ENCODE peak calls at places on chromosome 15, in seven cellular contexts. V, C, M, F, N, R and B are unnamed samples.

GRCh38 chr15:42931702-42932486 is 11.3 kb upstream of the TTBK2 start:
- DNase-seq in V (no peak), C (no peak), M (no peak), F (no peak), N (no peak), R (no peak), B (no peak)

GRCh38 chr15:69609176-69609575 is 156.6 kb downstream of the RPLP1 start:
- DNase-seq in V (peak; percentile 60), C (peak; percentile 72), M (peak; percentile 56), F (peak; percentile 44), N (no peak), R (no peak), B (no peak)

GRCh38 chr15:84831028-84831427 is 13.9 kb downstream of the ALPK3 start:
- DNase-seq in V (no peak), C (peak; percentile 20), M (no peak), F (no peak), N (no peak), R (no peak), B (no peak)

GRCh38 chr15:88651293-88651692 is 12.5 kb downstream of the ISG20 start:
- DNase-seq in V (no peak), C (no peak), M (no peak), F (no peak), N (no peak), R (no peak), B (no peak)

GRCh38 chr15:39588531-39589192 is 7.8 kb downstream of the THBS1 start:
- DNase-seq in V (peak; percentile 43), C (peak; percentile 43), M (peak; percentile 24), F (no peak), N (no peak), R (no peak), B (no peak)

GRCh38 chr15:65069179-65069578 is 1.4 kb upstream of the RASL12 start:
- DNase-seq in V (peak; percentile 97), C (peak; percentile 94), M (no peak), F (peak; percentile 75), N (no peak), R (peak; percentile 41), B (peak; percentile 83)

GRCh38 chr15:23877502-23878412 is 190.7 kb upstream of the NDN start:
- DNase-seq in V (peak; percentile 51), C (peak; percentile 11), M (no peak), F (no peak), N (peak; percentile 88), R (peak; percentile 51), B (peak; percentile 28)

GRCh38 chr15:82262422-82263026 is at the start of the genes EFL1 and SAXO2:
- DNase-seq in V (peak; percentile 95), C (peak; percentile 92), M (peak; percentile 88), F (peak; percentile 91), N (peak; percentile 94), R (peak; percentile 97), B (peak; percentile 86)

GRCh38 chr15:93089855-93090305 is 869 bp upstream of the RGMA start:
- DNase-seq in V (no peak), C (no peak), M (no peak), F (no peak), N (no peak), R (no peak), B (no peak)

GRCh38 chr15:63708141-63708772 is 111.1 kb downstream of the FBXL22 start:
- DNase-seq in V (peak; percentile 14), C (peak; percentile 70), M (no peak), F (no peak), N (no peak), R (no peak), B (no peak)

GRCh38 chr15:74889882-74890768 is at the start of gene MPI:
- DNase-seq in V (peak; percentile 95), C (peak; percentile 83), M (peak; percentile 72), F (peak; percentile 83), N (peak; percentile 91), R (peak; percentile 92), B (peak; percentile 81)

GRCh38 chr15:47885921-47886320 is 168.6 kb downstream of the SEMA6D start:
- DNase-seq in V (peak; percentile 64), C (peak; percentile 40), M (peak; percentile 82), F (no peak), N (no peak), R (no peak), B (no peak)

GRCh38 chr15:48415036-48415886 is 84.0 kb downstream of the DUT start:
- DNase-seq in V (peak; percentile 86), C (no peak), M (peak; percentile 27), F (no peak), N (no peak), R (no peak), B (no peak)

GRCh38 chr15:81894069-81894468 is 151.7 kb downstream of the MEX3B start:
- DNase-seq in V (no peak), C (no peak), M (no peak), F (no peak), N (no peak), R (no peak), B (no peak)

GRCh38 chr15:63284379-63284778 is 7.0 kb downstream of the APH1B start:
- DNase-seq in V (no peak), C (no peak), M (no peak), F (no peak), N (no peak), R (no peak), B (no peak)

GRCh38 chr15:94327356-94327936 is 96.1 kb downstream of the MCTP2 start:
- DNase-seq in V (peak; percentile 65), C (peak; percentile 51), M (peak; percentile 21), F (no peak), N (no peak), R (no peak), B (no peak)

DNA sequence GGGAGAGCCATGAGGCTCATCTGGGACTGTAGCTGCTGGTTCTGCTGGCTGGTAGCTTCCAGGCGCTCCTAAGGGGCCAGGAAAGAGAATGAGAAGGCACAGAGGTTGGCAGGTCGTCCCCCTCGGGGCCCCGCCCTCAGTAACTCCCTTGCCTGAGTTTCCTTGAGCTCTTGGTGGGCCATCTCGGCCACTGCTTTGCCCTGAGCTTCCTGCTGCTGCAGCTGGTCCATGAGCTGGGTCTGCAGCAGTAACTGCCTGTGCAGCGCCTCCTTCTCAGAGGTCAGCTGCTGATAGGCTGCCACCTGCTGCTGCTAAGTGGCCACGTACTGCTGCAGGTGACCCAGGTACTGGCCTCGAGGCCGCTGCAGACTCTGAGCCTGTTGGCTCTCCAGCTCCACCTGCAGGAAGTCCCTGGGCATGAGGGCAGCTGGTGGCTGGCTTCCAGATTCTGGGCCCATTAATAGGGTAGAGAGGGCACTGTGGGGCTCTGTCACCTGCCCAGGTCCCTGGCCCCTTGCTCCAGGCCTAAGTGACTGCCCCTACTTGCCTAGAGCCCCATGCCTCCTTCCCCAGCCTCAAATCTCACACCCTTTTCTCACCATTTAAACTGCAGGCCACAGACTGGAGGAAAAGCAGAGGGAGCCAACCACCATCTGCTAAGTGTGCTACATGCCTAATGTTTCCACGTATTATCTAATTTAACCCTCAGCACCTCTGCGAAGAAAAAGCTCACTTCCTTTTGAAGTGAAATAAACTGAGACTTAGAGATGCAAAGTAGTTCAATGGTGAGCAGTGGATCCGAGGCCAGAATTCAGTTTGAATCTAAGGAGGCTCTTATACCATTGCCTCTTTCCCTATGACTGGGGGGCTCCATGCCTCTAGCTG is 10.8 kb upstream of the VPS33B start:
- DNase-seq in V (peak; percentile 61), C (peak; percentile 21), M (peak; percentile 63), F (no peak), N (peak; percentile 91), R (peak; percentile 87), B (no peak)
- H3K4me3 ChIP-seq in V (no peak overlapping the region), C (no peak overlapping the region), M (no peak overlapping the region), F (no peak overlapping the region), N (peak overlapping the region; percentile 35), R (no peak overlapping the region), B (no peak overlapping the region)

DNA sequence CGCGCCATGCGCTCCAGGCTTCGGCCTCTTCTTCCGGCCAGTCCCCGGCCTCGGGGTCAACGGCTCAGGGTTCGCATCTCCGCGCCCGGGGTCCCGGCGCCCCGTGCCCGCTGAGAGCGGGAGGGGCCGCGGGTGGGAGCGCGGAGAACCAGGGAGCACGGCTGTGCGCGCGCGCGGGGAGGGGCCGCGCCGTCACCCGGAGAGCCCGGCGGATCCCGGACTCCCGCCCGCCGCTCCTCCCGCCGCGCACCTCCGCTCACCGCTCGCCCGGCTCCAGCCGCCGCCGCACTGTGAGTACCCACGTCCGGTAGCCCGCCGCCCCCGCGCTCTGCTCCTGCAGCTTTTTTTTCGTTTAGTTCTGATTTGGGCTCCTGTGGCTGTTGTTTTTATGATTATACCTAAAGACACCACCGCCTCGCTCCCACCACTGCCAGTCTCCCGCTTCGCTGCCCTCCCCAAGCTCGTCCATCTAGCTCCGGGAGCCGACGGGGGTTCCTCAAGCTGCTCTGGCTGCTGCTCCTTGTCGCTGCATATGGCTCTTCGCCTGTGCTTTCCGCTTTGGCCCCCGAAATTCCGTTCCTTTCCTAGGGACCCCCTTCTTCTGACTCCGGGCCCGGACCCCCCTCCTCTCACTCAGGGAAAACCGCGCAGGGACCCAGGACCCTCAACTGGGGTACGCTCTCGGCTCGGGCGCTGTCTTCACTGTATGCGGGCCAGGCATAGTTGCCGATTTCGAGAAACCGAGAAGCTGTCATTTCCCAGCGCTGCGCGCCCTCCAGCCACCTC is 1.7 kb upstream of the SKOR1 start:
- DNase-seq in V (no peak), C (no peak), M (no peak), F (no peak), N (peak; percentile 67), R (no peak), B (no peak)
- H3K4me3 ChIP-seq in V (no peak overlapping the region), C (no peak overlapping the region), M (peak overlapping the region; percentile 8), F (no peak overlapping the region), N (no peak overlapping the region), R (peak overlapping the region; percentile 28), B (no peak overlapping the region)

DNA sequence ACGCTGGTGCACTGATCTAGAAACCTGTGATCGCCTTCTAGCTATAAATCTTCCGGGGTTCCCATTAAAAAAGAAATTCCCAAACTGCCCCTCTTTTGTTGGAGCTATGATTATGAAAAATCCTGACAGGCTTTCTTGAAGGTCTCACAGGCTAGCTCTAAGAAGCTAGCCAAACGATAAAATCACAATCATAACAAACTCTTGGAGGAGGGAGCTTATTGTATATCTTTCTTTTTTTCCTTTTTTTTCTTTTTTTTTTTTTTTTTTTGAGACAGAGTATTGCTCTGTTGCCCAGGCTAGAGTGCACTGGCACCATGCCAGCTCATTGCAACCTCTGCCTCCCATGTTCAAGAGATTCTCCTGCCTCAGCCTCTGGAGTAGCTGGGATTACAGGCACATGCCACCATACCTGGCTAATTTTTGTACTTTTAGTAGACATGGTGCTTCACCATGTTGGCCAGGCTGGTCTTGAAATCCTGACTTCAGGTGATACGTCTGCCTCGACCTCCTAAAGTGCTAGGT is 72.0 kb downstream of the MYO1E start:
- DNase-seq in V (no peak), C (peak; percentile 58), M (no peak), F (no peak), N (peak; percentile 63), R (no peak), B (peak; percentile 43)
- H3K4me3 ChIP-seq in V (peak overlapping the region; percentile 54), C (no peak overlapping the region), M (no peak overlapping the region), F (no peak overlapping the region), N (no peak overlapping the region), R (peak overlapping the region; percentile 19), B (no peak overlapping the region)

GRCh38 chr15:58476525-58477162 is 44.9 kb downstream of the LIPC start:
- DNase-seq in V (no peak), C (no peak), M (no peak), F (no peak), N (no peak), R (no peak), B (no peak)

GRCh38 chr15:58475573-58476524 is 44.1 kb downstream of the LIPC start:
- DNase-seq in V (peak; percentile 86), C (peak; percentile 75), M (peak; percentile 61), F (no peak), N (no peak), R (no peak), B (no peak)

GRCh38 chr15:58473720-58474119 is 41.9 kb downstream of the LIPC start:
- DNase-seq in V (peak; percentile 75), C (peak; percentile 83), M (peak; percentile 93), F (no peak), N (no peak), R (no peak), B (no peak)

GRCh38 chr15:58472821-58473581 is 41.2 kb downstream of the LIPC start:
- DNase-seq in V (no peak), C (peak; percentile 44), M (peak; percentile 88), F (no peak), N (no peak), R (no peak), B (no peak)

GRCh38 chr15:58474741-58475323 is 43.0 kb downstream of the LIPC start:
- DNase-seq in V (no peak), C (no peak), M (no peak), F (no peak), N (no peak), R (no peak), B (no peak)
- H3K4me3 ChIP-seq in V (no peak overlapping the region), C (no peak overlapping the region), M (no peak overlapping the region), F (no peak overlapping the region), N (no peak overlapping the region), R (no peak overlapping the region), B (no peak overlapping the region)